ENCODE peak calls at places on chromosomes 16 and 17, in six cellular contexts. One of them, this sample, is unnamed.

GRCh38 chr17:33233855-33234228 is 59.3 kb downstream of the ASIC2 start:
- DNase-seq in upper lobe of left lung: no peak
- DNase-seq in SK-N-MC: no peak
- DNase-seq in stomach: no peak
- DNase-seq in prostate gland: peak; percentile 19
- DNase-seq in Panc1: no peak
- DNase-seq in this sample: no peak

GRCh38 chr16:25691519-25692091 is at the start of gene HS3ST4:
- DNase-seq in SK-N-MC: no peak
- DNase-seq in stomach: peak; percentile 43
- DNase-seq in upper lobe of left lung: peak; percentile 80
- DNase-seq in prostate gland: no peak
- DNase-seq in Panc1: no peak
- DNase-seq in this sample: no peak

GRCh38 chr17:37702605-37703004 is 42.3 kb downstream of the HNF1B start:
- DNase-seq in SK-N-MC: no peak
- DNase-seq in upper lobe of left lung: no peak
- DNase-seq in stomach: no peak
- DNase-seq in prostate gland: no peak
- DNase-seq in Panc1: no peak
- DNase-seq in this sample: no peak

GRCh38 chr16:68384293-68385255 is 63.7 kb downstream of the SMPD3 start:
- DNase-seq in upper lobe of left lung: no peak
- DNase-seq in SK-N-MC: no peak
- DNase-seq in prostate gland: no peak
- DNase-seq in stomach: no peak
- DNase-seq in Panc1: no peak
- DNase-seq in this sample: no peak

GRCh38 chr17:63934391-63935112 is 2.4 kb upstream of the CD79B start:
- DNase-seq in upper lobe of left lung: no peak
- DNase-seq in prostate gland: no peak
- DNase-seq in Panc1: no peak
- DNase-seq in stomach: no peak
- DNase-seq in SK-N-MC: no peak
- DNase-seq in this sample: no peak

GRCh38 chr16:72123426-72123825 is 29.8 kb downstream of the DHX38 start:
- DNase-seq in upper lobe of left lung: no peak
- DNase-seq in SK-N-MC: no peak
- DNase-seq in prostate gland: no peak
- DNase-seq in Panc1: no peak
- DNase-seq in stomach: no peak
- DNase-seq in this sample: no peak

GRCh38 chr17:31484821-31485220 is 93.3 kb downstream of the RAB11FIP4 start:
- DNase-seq in Panc1: no peak
- DNase-seq in prostate gland: no peak
- DNase-seq in SK-N-MC: no peak
- DNase-seq in stomach: no peak
- DNase-seq in upper lobe of left lung: no peak
- DNase-seq in this sample: no peak

GRCh38 chr17:50053654-50053960 is 2.3 kb upstream of the ITGA3 start:
- DNase-seq in prostate gland: no peak
- DNase-seq in Panc1: no peak
- DNase-seq in upper lobe of left lung: no peak
- DNase-seq in stomach: no peak
- DNase-seq in SK-N-MC: no peak
- DNase-seq in this sample: no peak

GRCh38 chr17:36705651-36706436 is 104.5 kb downstream of the MRM1 start:
- DNase-seq in stomach: peak; percentile 46
- DNase-seq in upper lobe of left lung: no peak
- DNase-seq in prostate gland: no peak
- DNase-seq in SK-N-MC: no peak
- DNase-seq in Panc1: peak; percentile 10
- DNase-seq in this sample: peak; percentile 58

GRCh38 chr17:7114875-7115614 is 423 bp upstream of the ASGR2 start:
- DNase-seq in Panc1: no peak
- DNase-seq in stomach: no peak
- DNase-seq in prostate gland: no peak
- DNase-seq in upper lobe of left lung: no peak
- DNase-seq in SK-N-MC: no peak
- DNase-seq in this sample: no peak

GRCh38 chr16:9013508-9013864 is 49.8 kb upstream of the USP7 start:
- DNase-seq in SK-N-MC: no peak
- DNase-seq in Panc1: no peak
- DNase-seq in upper lobe of left lung: no peak
- DNase-seq in stomach: no peak
- DNase-seq in prostate gland: no peak
- DNase-seq in this sample: no peak

GRCh38 chr16:57377080-57377841 is 5.0 kb downstream of the CX3CL1 start:
- DNase-seq in upper lobe of left lung: no peak
- DNase-seq in Panc1: no peak
- DNase-seq in SK-N-MC: no peak
- DNase-seq in stomach: no peak
- DNase-seq in prostate gland: no peak
- DNase-seq in this sample: peak; percentile 75

GRCh38 chr16:27428035-27428785 is 26.2 kb downstream of the IL21R start:
- DNase-seq in Panc1: no peak
- DNase-seq in stomach: no peak
- DNase-seq in SK-N-MC: no peak
- DNase-seq in prostate gland: no peak
- DNase-seq in upper lobe of left lung: no peak
- DNase-seq in this sample: no peak

GRCh38 chr17:32265192-32265895 is at the start of gene RHBDL3:
- DNase-seq in stomach: peak; percentile 32
- DNase-seq in SK-N-MC: no peak
- DNase-seq in upper lobe of left lung: peak; percentile 90
- DNase-seq in prostate gland: no peak
- DNase-seq in Panc1: no peak
- DNase-seq in this sample: no peak

GRCh38 chr17:76956846-76957540 is 88.8 kb downstream of the MGAT5B start:
- DNase-seq in Panc1: no peak
- DNase-seq in prostate gland: no peak
- DNase-seq in upper lobe of left lung: no peak
- DNase-seq in SK-N-MC: no peak
- DNase-seq in stomach: no peak
- DNase-seq in this sample: no peak

GRCh38 chr17:33974276-33974675 is 280.8 kb upstream of the CCL2 start:
- DNase-seq in SK-N-MC: no peak
- DNase-seq in upper lobe of left lung: no peak
- DNase-seq in prostate gland: no peak
- DNase-seq in stomach: no peak
- DNase-seq in Panc1: no peak
- DNase-seq in this sample: no peak

GRCh38 chr17:39926588-39927100 is 757 bp downstream of the ORMDL3 start:
- DNase-seq in SK-N-MC: no peak
- DNase-seq in stomach: peak; percentile 55
- DNase-seq in prostate gland: no peak
- DNase-seq in upper lobe of left lung: no peak
- DNase-seq in Panc1: no peak
- DNase-seq in this sample: peak; percentile 59

GRCh38 chr17:58556833-58557250 is 42.4 kb upstream of the MTMR4 start:
- DNase-seq in upper lobe of left lung: no peak
- DNase-seq in prostate gland: no peak
- DNase-seq in SK-N-MC: no peak
- DNase-seq in Panc1: no peak
- DNase-seq in stomach: no peak
- DNase-seq in this sample: no peak

GRCh38 chr16:2511128-2511785 is 2.5 kb upstream of the ATP6V0C start:
- DNase-seq in prostate gland: no peak
- DNase-seq in stomach: peak; percentile 58
- DNase-seq in Panc1: no peak
- DNase-seq in SK-N-MC: no peak
- DNase-seq in upper lobe of left lung: peak; percentile 93
- DNase-seq in this sample: no peak

GRCh38 chr17:29568331-29569244 is at the start of gene TP53I13:
- DNase-seq in SK-N-MC: peak; percentile 37
- DNase-seq in stomach: peak; percentile 91
- DNase-seq in upper lobe of left lung: peak; percentile 98
- DNase-seq in prostate gland: peak; percentile 88
- DNase-seq in Panc1: no peak
- DNase-seq in this sample: peak; percentile 84

GRCh38 chr17:81651692-81652091 is 4.7 kb downstream of the PDE6G start:
- DNase-seq in upper lobe of left lung: no peak
- DNase-seq in stomach: no peak
- DNase-seq in SK-N-MC: no peak
- DNase-seq in prostate gland: no peak
- DNase-seq in Panc1: no peak
- DNase-seq in this sample: no peak

GRCh38 chr17:62824290-62825135 is 16.4 kb upstream of the MARCHF10 start:
- DNase-seq in Panc1: no peak
- DNase-seq in stomach: no peak
- DNase-seq in SK-N-MC: no peak
- DNase-seq in prostate gland: no peak
- DNase-seq in upper lobe of left lung: no peak
- DNase-seq in this sample: no peak

GRCh38 chr17:44115585-44116415 is 7.6 kb downstream of the HDAC5 start:
- DNase-seq in stomach: no peak
- DNase-seq in prostate gland: no peak
- DNase-seq in SK-N-MC: no peak
- DNase-seq in Panc1: no peak
- DNase-seq in upper lobe of left lung: no peak
- DNase-seq in this sample: no peak

GRCh38 chr16:87431926-87432325 is 39.8 kb downstream of the MAP1LC3B start:
- DNase-seq in upper lobe of left lung: no peak
- DNase-seq in stomach: no peak
- DNase-seq in Panc1: no peak
- DNase-seq in prostate gland: no peak
- DNase-seq in SK-N-MC: no peak
- DNase-seq in this sample: no peak

GRCh38 chr17:69430488-69430887 is 16.0 kb downstream of the MAP2K6 start:
- DNase-seq in upper lobe of left lung: no peak
- DNase-seq in prostate gland: peak; percentile 52
- DNase-seq in Panc1: no peak
- DNase-seq in stomach: no peak
- DNase-seq in SK-N-MC: no peak
- DNase-seq in this sample: no peak

GRCh38 chr17:82926081-82926480 is 86.3 kb upstream of the ZNF750 start:
- DNase-seq in prostate gland: no peak
- DNase-seq in SK-N-MC: no peak
- DNase-seq in Panc1: no peak
- DNase-seq in stomach: no peak
- DNase-seq in upper lobe of left lung: no peak
- DNase-seq in this sample: no peak

GRCh38 chr17:44345497-44346026 is 460 bp downstream of the GRN start:
- DNase-seq in Panc1: no peak
- DNase-seq in SK-N-MC: peak; percentile 50
- DNase-seq in prostate gland: peak; percentile 51
- DNase-seq in stomach: peak; percentile 44
- DNase-seq in upper lobe of left lung: peak; percentile 88
- DNase-seq in this sample: no peak

GRCh38 chr16:30524575-30525571 is 1.5 kb downstream of the ZNF768 start:
- DNase-seq in stomach: no peak
- DNase-seq in Panc1: no peak
- DNase-seq in SK-N-MC: no peak
- DNase-seq in prostate gland: no peak
- DNase-seq in upper lobe of left lung: peak; percentile 84
- DNase-seq in this sample: no peak

GRCh38 chr16:30526137-30526822 is at the start of gene ZNF768:
- DNase-seq in upper lobe of left lung: no peak
- DNase-seq in stomach: no peak
- DNase-seq in SK-N-MC: no peak
- DNase-seq in prostate gland: no peak
- DNase-seq in Panc1: no peak
- DNase-seq in this sample: peak; percentile 72

GRCh38 chr16:30525844-30526136 is 576 bp downstream of the ZNF768 start:
- DNase-seq in prostate gland: no peak
- DNase-seq in Panc1: no peak
- DNase-seq in stomach: no peak
- DNase-seq in SK-N-MC: no peak
- DNase-seq in upper lobe of left lung: no peak
- DNase-seq in this sample: no peak

GRCh38 chr16:30521873-30522641 is 4.3 kb downstream of the ZNF768 start:
- DNase-seq in stomach: no peak
- DNase-seq in SK-N-MC: no peak
- DNase-seq in prostate gland: no peak
- DNase-seq in Panc1: no peak
- DNase-seq in upper lobe of left lung: no peak
- DNase-seq in this sample: no peak

DNA sequence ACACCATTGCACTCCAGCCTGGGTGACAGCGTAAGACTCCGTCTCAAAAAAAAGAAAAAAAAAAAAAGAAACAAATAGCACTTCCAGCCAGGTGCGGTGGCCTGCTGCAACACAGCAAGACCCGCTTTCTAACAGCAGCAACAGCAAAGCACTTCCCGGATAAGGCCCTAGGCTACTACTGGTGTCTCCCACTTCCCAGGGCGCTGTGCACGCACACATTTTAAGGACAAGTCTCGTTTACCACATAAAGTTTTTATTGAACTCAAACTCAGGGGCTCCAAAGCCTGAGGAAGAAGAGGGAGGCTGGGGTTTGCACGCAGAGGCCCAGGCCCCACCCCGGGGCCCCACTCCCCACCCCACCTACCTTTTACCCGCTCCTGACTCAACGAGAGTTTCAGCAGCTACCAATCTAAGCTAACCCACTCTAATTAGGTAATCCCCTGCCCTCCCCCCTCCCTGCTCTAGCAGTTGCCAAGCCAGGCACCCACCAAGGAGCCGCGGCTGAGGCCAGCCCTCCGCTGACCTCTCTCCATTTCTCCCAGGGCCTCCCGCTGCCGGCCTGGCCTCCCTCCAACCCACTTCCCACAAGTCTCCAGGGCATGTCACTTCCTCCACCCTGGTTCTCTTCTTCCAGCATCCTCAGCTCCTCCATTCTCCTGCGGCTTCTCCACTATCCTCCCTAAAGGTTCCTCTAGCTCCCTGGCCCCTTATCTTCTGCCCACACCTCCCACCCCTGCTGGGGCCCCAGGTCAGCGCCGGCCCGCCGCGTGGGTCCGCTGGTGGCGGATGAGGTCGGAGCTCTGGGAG is 2.4 kb downstream of the ZNF768 start:
- DNase-seq in prostate gland: no peak
- DNase-seq in SK-N-MC: no peak
- DNase-seq in upper lobe of left lung: no peak
- DNase-seq in Panc1: no peak
- DNase-seq in stomach: no peak
- DNase-seq in this sample: no peak
- TF ChIP-seq POLR2AphosphoS5 in prostate gland: no peak
- TF ChIP-seq POLR2AphosphoS5 in SK-N-MC: peak; percentile 38
- TF ChIP-seq POLR2AphosphoS5 in upper lobe of left lung: no peak
- TF ChIP-seq POLR2AphosphoS5 in Panc1: no peak
- TF ChIP-seq POLR2AphosphoS5 in stomach: no peak
- TF ChIP-seq POLR2AphosphoS5 in this sample: no peak

GRCh38 chr16:79146-80054 is 1.4 kb downstream of the MPG start:
- DNase-seq in prostate gland: no peak
- DNase-seq in stomach: no peak
- DNase-seq in upper lobe of left lung: peak; percentile 77
- DNase-seq in SK-N-MC: no peak
- DNase-seq in Panc1: no peak
- DNase-seq in this sample: no peak
- TF ChIP-seq POLR2AphosphoS5 in prostate gland: no peak
- TF ChIP-seq POLR2AphosphoS5 in stomach: no peak
- TF ChIP-seq POLR2AphosphoS5 in upper lobe of left lung: no peak
- TF ChIP-seq POLR2AphosphoS5 in SK-N-MC: no peak
- TF ChIP-seq POLR2AphosphoS5 in Panc1: no peak
- TF ChIP-seq POLR2AphosphoS5 in this sample: no peak

GRCh38 chr17:4708436-4708835 is 2.0 kb upstream of the ARRB2 start:
- DNase-seq in upper lobe of left lung: no peak
- DNase-seq in prostate gland: no peak
- DNase-seq in SK-N-MC: no peak
- DNase-seq in stomach: no peak
- DNase-seq in Panc1: no peak
- DNase-seq in this sample: no peak
- TF ChIP-seq POLR2AphosphoS5 in upper lobe of left lung: peak; percentile 10
- TF ChIP-seq POLR2AphosphoS5 in prostate gland: no peak
- TF ChIP-seq POLR2AphosphoS5 in SK-N-MC: no peak
- TF ChIP-seq POLR2AphosphoS5 in stomach: no peak
- TF ChIP-seq POLR2AphosphoS5 in Panc1: no peak
- TF ChIP-seq POLR2AphosphoS5 in this sample: peak; percentile 22

GRCh38 chr16:46972971-46973456 is 460 bp downstream of the DNAJA2 start:
- DNase-seq in upper lobe of left lung: peak; percentile 90
- DNase-seq in stomach: peak; percentile 50
- DNase-seq in Panc1: no peak
- DNase-seq in prostate gland: peak; percentile 22
- DNase-seq in SK-N-MC: no peak
- DNase-seq in this sample: no peak
- TF ChIP-seq POLR2AphosphoS5 in upper lobe of left lung: no peak
- TF ChIP-seq POLR2AphosphoS5 in stomach: no peak
- TF ChIP-seq POLR2AphosphoS5 in Panc1: no peak
- TF ChIP-seq POLR2AphosphoS5 in prostate gland: no peak
- TF ChIP-seq POLR2AphosphoS5 in SK-N-MC: no peak
- TF ChIP-seq POLR2AphosphoS5 in this sample: no peak

This sample was measured in GM12891.